ENCODE peak calls at places on chromosomes 7 and 10, in nine cellular contexts. One of them, this sample, is unnamed.

GRCh38 chr7:3089493-3089892 is 45.8 kb upstream of the CARD11 start:
- DNase-seq in lung: no peak
- DNase-seq in activated B cell treated with CpG ODN at 0.5 μM for 24 hours: no peak
- DNase-seq in endothelial cell: peak
- DNase-seq in thoracic aorta: no peak
- DNase-seq in CD4-positive, alpha-beta T cell: no peak
- DNase-seq in kidney epithelial cell: no peak
- DNase-seq in breast epithelium: no peak
- DNase-seq in uterus: no peak
- DNase-seq in this sample: no peak

GRCh38 chr7:44398506-44398905 is 73.1 kb upstream of the CAMK2B start:
- DNase-seq in lung: no peak
- DNase-seq in activated B cell treated with CpG ODN at 0.5 μM for 24 hours: no peak
- DNase-seq in endothelial cell: no peak
- DNase-seq in thoracic aorta: no peak
- DNase-seq in CD4-positive, alpha-beta T cell: no peak
- DNase-seq in kidney epithelial cell: no peak
- DNase-seq in breast epithelium: no peak
- DNase-seq in uterus: no peak
- DNase-seq in this sample: no peak

GRCh38 chr10:77415311-77415960 is 222.2 kb downstream of the KCNMA1 start:
- DNase-seq in lung: no peak
- DNase-seq in activated B cell treated with CpG ODN at 0.5 μM for 24 hours: no peak
- DNase-seq in endothelial cell: no peak
- DNase-seq in thoracic aorta: no peak
- DNase-seq in CD4-positive, alpha-beta T cell: no peak
- DNase-seq in kidney epithelial cell: no peak
- DNase-seq in breast epithelium: peak
- DNase-seq in uterus: no peak
- DNase-seq in this sample: no peak

GRCh38 chr7:111517441-111518037 is 44.8 kb downstream of the IMMP2L start:
- DNase-seq in lung: no peak
- DNase-seq in activated B cell treated with CpG ODN at 0.5 μM for 24 hours: no peak
- DNase-seq in endothelial cell: no peak
- DNase-seq in thoracic aorta: no peak
- DNase-seq in CD4-positive, alpha-beta T cell: no peak
- DNase-seq in kidney epithelial cell: peak
- DNase-seq in breast epithelium: no peak
- DNase-seq in uterus: no peak
- DNase-seq in this sample: no peak

GRCh38 chr10:23096814-23097549 is 1.6 kb downstream of the MSRB2 start:
- DNase-seq in lung: no peak
- DNase-seq in activated B cell treated with CpG ODN at 0.5 μM for 24 hours: no peak
- DNase-seq in endothelial cell: no peak
- DNase-seq in thoracic aorta: no peak
- DNase-seq in CD4-positive, alpha-beta T cell: no peak
- DNase-seq in kidney epithelial cell: no peak
- DNase-seq in breast epithelium: peak
- DNase-seq in uterus: peak
- DNase-seq in this sample: no peak

GRCh38 chr10:94496010-94496409 is 49.6 kb upstream of the HELLS start:
- DNase-seq in lung: no peak
- DNase-seq in activated B cell treated with CpG ODN at 0.5 μM for 24 hours: no peak
- DNase-seq in endothelial cell: no peak
- DNase-seq in thoracic aorta: no peak
- DNase-seq in CD4-positive, alpha-beta T cell: no peak
- DNase-seq in kidney epithelial cell: no peak
- DNase-seq in breast epithelium: no peak
- DNase-seq in uterus: no peak
- DNase-seq in this sample: no peak

GRCh38 chr7:128210036-128210347 is 31.1 kb upstream of the LEP start:
- DNase-seq in lung: no peak
- DNase-seq in activated B cell treated with CpG ODN at 0.5 μM for 24 hours: no peak
- DNase-seq in endothelial cell: no peak
- DNase-seq in thoracic aorta: no peak
- DNase-seq in CD4-positive, alpha-beta T cell: no peak
- DNase-seq in kidney epithelial cell: no peak
- DNase-seq in breast epithelium: no peak
- DNase-seq in uterus: no peak
- DNase-seq in this sample: no peak

GRCh38 chr10:2950546-2950945 is 116.8 kb upstream of the PFKP start:
- DNase-seq in lung: no peak
- DNase-seq in activated B cell treated with CpG ODN at 0.5 μM for 24 hours: no peak
- DNase-seq in endothelial cell: no peak
- DNase-seq in thoracic aorta: no peak
- DNase-seq in CD4-positive, alpha-beta T cell: no peak
- DNase-seq in kidney epithelial cell: no peak
- DNase-seq in breast epithelium: no peak
- DNase-seq in uterus: no peak
- DNase-seq in this sample: no peak

GRCh38 chr7:75950111-75950681 is 35.2 kb downstream of the POR start:
- DNase-seq in lung: no peak
- DNase-seq in activated B cell treated with CpG ODN at 0.5 μM for 24 hours: no peak
- DNase-seq in endothelial cell: no peak
- DNase-seq in thoracic aorta: no peak
- DNase-seq in CD4-positive, alpha-beta T cell: no peak
- DNase-seq in kidney epithelial cell: no peak
- DNase-seq in breast epithelium: no peak
- DNase-seq in uterus: no peak
- DNase-seq in this sample: peak

GRCh38 chr10:24914148-24914547 is 38.3 kb downstream of the PRTFDC1 start:
- DNase-seq in lung: no peak
- DNase-seq in activated B cell treated with CpG ODN at 0.5 μM for 24 hours: no peak
- DNase-seq in endothelial cell: no peak
- DNase-seq in thoracic aorta: no peak
- DNase-seq in CD4-positive, alpha-beta T cell: no peak
- DNase-seq in kidney epithelial cell: no peak
- DNase-seq in breast epithelium: no peak
- DNase-seq in uterus: no peak
- DNase-seq in this sample: no peak

DNA sequence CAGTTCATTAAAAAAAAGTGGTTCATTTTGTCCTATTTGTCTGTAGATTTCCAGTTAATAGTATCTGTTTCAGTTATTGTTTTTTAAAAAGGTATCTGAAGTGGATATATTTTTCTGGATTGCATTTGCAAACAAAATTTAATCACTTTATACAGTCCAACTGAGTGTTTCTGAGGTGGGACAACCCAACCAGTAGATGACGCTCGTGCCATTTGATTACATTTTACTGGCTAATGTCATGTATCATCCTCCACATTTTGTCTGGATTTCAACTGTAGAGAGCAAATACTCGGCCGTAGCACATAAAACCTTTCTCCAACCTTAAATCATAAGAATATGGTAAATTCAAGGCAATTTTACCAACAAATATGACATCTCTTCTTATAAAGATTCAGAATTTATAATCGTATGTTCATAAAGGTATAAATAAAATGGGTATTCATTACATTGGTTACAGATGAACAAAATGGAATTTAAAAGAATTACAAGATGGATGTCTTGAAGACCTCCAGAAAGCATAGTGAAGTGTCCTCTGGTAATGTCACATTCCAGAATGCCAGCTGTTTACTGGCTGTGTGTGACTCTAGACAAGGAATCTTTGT is 789.0 kb downstream of the PHTF2 start:
- DNase-seq in lung: no peak
- DNase-seq in activated B cell treated with CpG ODN at 0.5 μM for 24 hours: no peak
- DNase-seq in endothelial cell: no peak
- DNase-seq in thoracic aorta: no peak
- DNase-seq in CD4-positive, alpha-beta T cell: no peak
- DNase-seq in kidney epithelial cell: no peak
- DNase-seq in breast epithelium: no peak
- DNase-seq in uterus: no peak
- DNase-seq in this sample: no peak
- TF ChIP-seq CTCF in lung: no peak
- TF ChIP-seq CTCF in activated B cell treated with CpG ODN at 0.5 μM for 24 hours: no peak
- TF ChIP-seq CTCF in endothelial cell: no peak
- TF ChIP-seq CTCF in thoracic aorta: no peak
- TF ChIP-seq CTCF in CD4-positive, alpha-beta T cell: no peak
- TF ChIP-seq CTCF in kidney epithelial cell: no peak
- TF ChIP-seq CTCF in breast epithelium: no peak
- TF ChIP-seq CTCF in uterus: no peak
- TF ChIP-seq CTCF in this sample: no peak

GRCh38 chr10:16798571-16798970 is 18.7 kb downstream of the RSU1 start:
- DNase-seq in lung: no peak
- DNase-seq in activated B cell treated with CpG ODN at 0.5 μM for 24 hours: no peak
- DNase-seq in endothelial cell: no peak
- DNase-seq in thoracic aorta: no peak
- DNase-seq in CD4-positive, alpha-beta T cell: no peak
- DNase-seq in kidney epithelial cell: no peak
- DNase-seq in breast epithelium: no peak
- DNase-seq in uterus: no peak
- DNase-seq in this sample: no peak

GRCh38 chr10:16792675-16793074 is 24.5 kb downstream of the RSU1 start:
- DNase-seq in lung: no peak
- DNase-seq in activated B cell treated with CpG ODN at 0.5 μM for 24 hours: no peak
- DNase-seq in endothelial cell: no peak
- DNase-seq in thoracic aorta: peak
- DNase-seq in CD4-positive, alpha-beta T cell: no peak
- DNase-seq in kidney epithelial cell: no peak
- DNase-seq in breast epithelium: no peak
- DNase-seq in uterus: no peak
- DNase-seq in this sample: no peak

GRCh38 chr10:16794005-16794404 is 23.2 kb downstream of the RSU1 start:
- DNase-seq in lung: no peak
- DNase-seq in activated B cell treated with CpG ODN at 0.5 μM for 24 hours: no peak
- DNase-seq in endothelial cell: no peak
- DNase-seq in thoracic aorta: no peak
- DNase-seq in CD4-positive, alpha-beta T cell: no peak
- DNase-seq in kidney epithelial cell: no peak
- DNase-seq in breast epithelium: no peak
- DNase-seq in uterus: no peak
- DNase-seq in this sample: no peak

GRCh38 chr10:16799621-16800020 is 17.6 kb downstream of the RSU1 start:
- DNase-seq in lung: no peak
- DNase-seq in activated B cell treated with CpG ODN at 0.5 μM for 24 hours: no peak
- DNase-seq in endothelial cell: no peak
- DNase-seq in thoracic aorta: no peak
- DNase-seq in CD4-positive, alpha-beta T cell: no peak
- DNase-seq in kidney epithelial cell: no peak
- DNase-seq in breast epithelium: no peak
- DNase-seq in uterus: no peak
- DNase-seq in this sample: no peak

GRCh38 chr10:16795410-16796073 is 21.7 kb downstream of the RSU1 start:
- DNase-seq in lung: no peak
- DNase-seq in activated B cell treated with CpG ODN at 0.5 μM for 24 hours: no peak
- DNase-seq in endothelial cell: no peak
- DNase-seq in thoracic aorta: no peak
- DNase-seq in CD4-positive, alpha-beta T cell: no peak
- DNase-seq in kidney epithelial cell: no peak
- DNase-seq in breast epithelium: no peak
- DNase-seq in uterus: no peak
- DNase-seq in this sample: no peak
- TF ChIP-seq CTCF in lung: no peak
- TF ChIP-seq CTCF in activated B cell treated with CpG ODN at 0.5 μM for 24 hours: no peak
- TF ChIP-seq CTCF in endothelial cell: no peak
- TF ChIP-seq CTCF in thoracic aorta: no peak
- TF ChIP-seq CTCF in CD4-positive, alpha-beta T cell: no peak
- TF ChIP-seq CTCF in kidney epithelial cell: no peak
- TF ChIP-seq CTCF in breast epithelium: no peak
- TF ChIP-seq CTCF in uterus: no peak
- TF ChIP-seq CTCF in this sample: no peak

GRCh38 chr7:154775681-154776080 is 227.2 kb downstream of the PAXIP1 start:
- DNase-seq in lung: no peak
- DNase-seq in activated B cell treated with CpG ODN at 0.5 μM for 24 hours: no peak
- DNase-seq in endothelial cell: no peak
- DNase-seq in thoracic aorta: no peak
- DNase-seq in CD4-positive, alpha-beta T cell: no peak
- DNase-seq in kidney epithelial cell: no peak
- DNase-seq in breast epithelium: no peak
- DNase-seq in uterus: no peak
- DNase-seq in this sample: no peak

GRCh38 chr7:154776350-154776749 is 226.6 kb downstream of the PAXIP1 start:
- DNase-seq in lung: no peak
- DNase-seq in activated B cell treated with CpG ODN at 0.5 μM for 24 hours: no peak
- DNase-seq in endothelial cell: no peak
- DNase-seq in thoracic aorta: no peak
- DNase-seq in CD4-positive, alpha-beta T cell: no peak
- DNase-seq in kidney epithelial cell: no peak
- DNase-seq in breast epithelium: no peak
- DNase-seq in uterus: no peak
- DNase-seq in this sample: no peak

GRCh38 chr7:154777489-154777888 is 225.4 kb downstream of the PAXIP1 start:
- DNase-seq in lung: no peak
- DNase-seq in activated B cell treated with CpG ODN at 0.5 μM for 24 hours: no peak
- DNase-seq in endothelial cell: no peak
- DNase-seq in thoracic aorta: no peak
- DNase-seq in CD4-positive, alpha-beta T cell: no peak
- DNase-seq in kidney epithelial cell: no peak
- DNase-seq in breast epithelium: no peak
- DNase-seq in uterus: no peak
- DNase-seq in this sample: no peak

GRCh38 chr7:154777908-154778307 is 225.0 kb downstream of the PAXIP1 start:
- DNase-seq in lung: no peak
- DNase-seq in activated B cell treated with CpG ODN at 0.5 μM for 24 hours: no peak
- DNase-seq in endothelial cell: no peak
- DNase-seq in thoracic aorta: no peak
- DNase-seq in CD4-positive, alpha-beta T cell: no peak
- DNase-seq in kidney epithelial cell: no peak
- DNase-seq in breast epithelium: no peak
- DNase-seq in uterus: no peak
- DNase-seq in this sample: no peak

DNA sequence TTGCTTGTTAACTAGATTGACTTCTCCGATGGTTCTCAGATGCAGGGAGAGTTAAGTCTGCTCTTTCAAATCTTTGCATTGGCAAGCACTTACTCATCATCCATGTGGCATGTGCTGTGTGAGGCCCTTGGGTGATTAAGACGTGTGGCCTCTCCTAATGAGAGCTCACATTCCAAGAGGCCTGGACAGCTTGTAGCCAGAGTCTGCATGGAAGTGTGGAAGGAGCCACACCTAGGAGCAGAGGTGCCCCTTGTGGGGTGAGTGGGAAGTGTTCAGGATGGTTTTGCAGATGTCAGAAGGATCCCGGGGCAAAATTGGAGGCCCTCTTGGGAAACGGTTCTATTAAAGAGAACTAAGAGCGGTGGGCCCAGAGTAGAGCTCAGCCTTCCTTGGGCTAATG is 225.9 kb downstream of the PAXIP1 start:
- DNase-seq in lung: no peak
- DNase-seq in activated B cell treated with CpG ODN at 0.5 μM for 24 hours: no peak
- DNase-seq in endothelial cell: no peak
- DNase-seq in thoracic aorta: no peak
- DNase-seq in CD4-positive, alpha-beta T cell: no peak
- DNase-seq in kidney epithelial cell: peak
- DNase-seq in breast epithelium: no peak
- DNase-seq in uterus: no peak
- DNase-seq in this sample: no peak
- TF ChIP-seq CTCF in lung: no peak
- TF ChIP-seq CTCF in activated B cell treated with CpG ODN at 0.5 μM for 24 hours: no peak
- TF ChIP-seq CTCF in endothelial cell: peak
- TF ChIP-seq CTCF in thoracic aorta: no peak
- TF ChIP-seq CTCF in CD4-positive, alpha-beta T cell: no peak
- TF ChIP-seq CTCF in kidney epithelial cell: peak
- TF ChIP-seq CTCF in breast epithelium: no peak
- TF ChIP-seq CTCF in uterus: no peak
- TF ChIP-seq CTCF in this sample: no peak

DNA sequence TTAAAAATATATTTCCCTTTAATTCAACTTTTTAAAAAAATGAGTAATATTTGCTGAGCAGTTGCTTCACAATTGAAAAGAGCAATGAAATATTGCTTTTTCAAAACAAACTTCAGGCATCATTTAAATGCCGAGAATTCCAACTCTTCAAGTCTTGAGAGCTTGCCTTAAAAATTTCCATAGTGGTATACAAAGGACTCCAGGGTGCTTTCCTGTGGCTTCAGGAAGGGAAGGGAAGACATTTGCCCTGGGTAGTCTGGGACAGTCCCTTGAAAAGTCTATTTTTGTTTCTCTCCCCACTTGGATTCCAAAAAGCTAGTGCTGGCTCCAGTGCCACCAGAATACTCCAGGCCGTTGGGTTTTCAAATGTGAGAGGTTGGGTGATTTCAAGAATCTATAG is 71.7 kb downstream of the HYCC1 start:
- DNase-seq in lung: no peak
- DNase-seq in activated B cell treated with CpG ODN at 0.5 μM for 24 hours: no peak
- DNase-seq in endothelial cell: no peak
- DNase-seq in thoracic aorta: no peak
- DNase-seq in CD4-positive, alpha-beta T cell: no peak
- DNase-seq in kidney epithelial cell: no peak
- DNase-seq in breast epithelium: no peak
- DNase-seq in uterus: no peak
- DNase-seq in this sample: no peak
- TF ChIP-seq CTCF in lung: no peak
- TF ChIP-seq CTCF in activated B cell treated with CpG ODN at 0.5 μM for 24 hours: no peak
- TF ChIP-seq CTCF in endothelial cell: no peak
- TF ChIP-seq CTCF in thoracic aorta: no peak
- TF ChIP-seq CTCF in CD4-positive, alpha-beta T cell: no peak
- TF ChIP-seq CTCF in kidney epithelial cell: no peak
- TF ChIP-seq CTCF in breast epithelium: no peak
- TF ChIP-seq CTCF in uterus: no peak
- TF ChIP-seq CTCF in this sample: no peak